ENCODE peak calls at places on chromosomes 2 and 18, in five cellular contexts. S is uterus; G is retinal pigment epithelial cell; D is CD4-positive, alpha-beta memory T cell; W is IMR-90. M is an unnamed sample.

GRCh38 chr2:36433311-36434217 is 78.0 kb downstream of the CRIM1 start:
- DNase-seq in D (no peak), S (peak; percentile 51), W (peak; percentile 59), G (peak; percentile 38), M (no peak)

GRCh38 chr2:127000937-127001336 is 102.2 kb downstream of the TEX51 start:
- DNase-seq in S (no peak), D (no peak), G (no peak), W (no peak), M (no peak)

GRCh38 chr2:1556286-1556685 is 143.0 kb downstream of the TPO start:
- DNase-seq in S (no peak), D (no peak), G (no peak), W (no peak), M (no peak)

GRCh38 chr2:200380833-200381542 is 74.5 kb downstream of the SPATS2L start:
- DNase-seq in G (no peak), D (no peak), W (peak; percentile 81), S (no peak), M (no peak)

GRCh38 chr18:10419420-10420103 is 34.9 kb upstream of the APCDD1 start:
- DNase-seq in S (no peak), D (no peak), W (peak; percentile 66), G (no peak), M (no peak)

GRCh38 chr18:73340135-73340934 is 472.5 kb upstream of the NETO1 start:
- DNase-seq in D (no peak), W (peak; percentile 48), S (no peak), G (peak; percentile 11), M (no peak)

GRCh38 chr18:53745228-53745967 is 479.1 kb downstream of the MBD2 start:
- DNase-seq in S (no peak), W (no peak), D (no peak), G (no peak), M (no peak)

GRCh38 chr2:19362094-19362649 is 3.7 kb upstream of the OSR1 start:
- DNase-seq in S (no peak), D (no peak), W (peak; percentile 50), G (no peak), M (no peak)

GRCh38 chr18:80023173-80023572 is 11.1 kb upstream of the RBFA start:
- DNase-seq in G (no peak), S (no peak), W (no peak), D (no peak), M (no peak)

GRCh38 chr2:216316743-216317142 is 55.5 kb downstream of the MARCHF4 start:
- DNase-seq in D (no peak), S (no peak), G (peak; percentile 58), W (peak; percentile 92), M (no peak)

GRCh38 chr18:58247363-58247834 is 203.4 kb downstream of the NEDD4L start:
- DNase-seq in W (peak; percentile 11), G (no peak), S (no peak), D (no peak), M (no peak)

GRCh38 chr2:37156071-37156856 is 516 bp downstream of the EIF2AK2 start:
- DNase-seq in G (no peak), D (no peak), W (peak; percentile 42), S (peak; percentile 65), M (no peak)

GRCh38 chr2:119324748-119325270 is 41.8 kb downstream of the C2orf76 start:
- DNase-seq in W (no peak), S (no peak), D (no peak), G (no peak), M (no peak)

GRCh38 chr2:24262571-24262970 is 87.7 kb downstream of the FAM228A start:
- DNase-seq in W (peak; percentile 18), G (no peak), S (no peak), D (no peak), M (no peak)
- H3K4me3 ChIP-seq in W (no peak overlapping the region), G (no peak overlapping the region), S (no peak overlapping the region), D (no peak overlapping the region), M (no peak overlapping the region)

GRCh38 chr2:70104231-70105111 is 17.2 kb downstream of the PCBP1 start:
- DNase-seq in D (no peak), S (peak; percentile 66), W (peak; percentile 79), G (no peak), M (no peak)
- H3K4me3 ChIP-seq in D (no peak overlapping the region), S (no peak overlapping the region), W (no peak overlapping the region), G (no peak overlapping the region), M (no peak overlapping the region)

GRCh38 chr2:138504092-138504491 is 2.5 kb downstream of the SPOPL start:
- DNase-seq in W (no peak), S (no peak), D (no peak), G (no peak), M (no peak)
- H3K4me3 ChIP-seq in W (no peak overlapping the region), S (peak overlapping the region; percentile 97), D (no peak overlapping the region), G (no peak overlapping the region), M (no peak overlapping the region)

GRCh38 chr2:130963058-130963848 is 126.5 kb downstream of the ARHGEF4 start:
- DNase-seq in D (no peak), W (no peak), G (no peak), S (no peak), M (no peak)
- H3K4me3 ChIP-seq in D (no peak overlapping the region), W (no peak overlapping the region), G (no peak overlapping the region), S (no peak overlapping the region), M (no peak overlapping the region)

GRCh38 chr2:131035112-131035825 is 58.0 kb downstream of the FAM168B start:
- DNase-seq in D (no peak), S (no peak), W (no peak), G (no peak), M (no peak)

GRCh38 chr2:131035826-131036231 is 57.4 kb downstream of the FAM168B start:
- DNase-seq in W (no peak), G (no peak), S (no peak), D (no peak), M (no peak)

GRCh38 chr2:131036269-131036668 is 57.0 kb downstream of the FAM168B start:
- DNase-seq in D (no peak), G (no peak), S (no peak), W (no peak), M (no peak)

GRCh38 chr2:131033786-131034121 is 59.5 kb downstream of the FAM168B start:
- DNase-seq in S (no peak), W (no peak), G (no peak), D (no peak), M (no peak)

DNA sequence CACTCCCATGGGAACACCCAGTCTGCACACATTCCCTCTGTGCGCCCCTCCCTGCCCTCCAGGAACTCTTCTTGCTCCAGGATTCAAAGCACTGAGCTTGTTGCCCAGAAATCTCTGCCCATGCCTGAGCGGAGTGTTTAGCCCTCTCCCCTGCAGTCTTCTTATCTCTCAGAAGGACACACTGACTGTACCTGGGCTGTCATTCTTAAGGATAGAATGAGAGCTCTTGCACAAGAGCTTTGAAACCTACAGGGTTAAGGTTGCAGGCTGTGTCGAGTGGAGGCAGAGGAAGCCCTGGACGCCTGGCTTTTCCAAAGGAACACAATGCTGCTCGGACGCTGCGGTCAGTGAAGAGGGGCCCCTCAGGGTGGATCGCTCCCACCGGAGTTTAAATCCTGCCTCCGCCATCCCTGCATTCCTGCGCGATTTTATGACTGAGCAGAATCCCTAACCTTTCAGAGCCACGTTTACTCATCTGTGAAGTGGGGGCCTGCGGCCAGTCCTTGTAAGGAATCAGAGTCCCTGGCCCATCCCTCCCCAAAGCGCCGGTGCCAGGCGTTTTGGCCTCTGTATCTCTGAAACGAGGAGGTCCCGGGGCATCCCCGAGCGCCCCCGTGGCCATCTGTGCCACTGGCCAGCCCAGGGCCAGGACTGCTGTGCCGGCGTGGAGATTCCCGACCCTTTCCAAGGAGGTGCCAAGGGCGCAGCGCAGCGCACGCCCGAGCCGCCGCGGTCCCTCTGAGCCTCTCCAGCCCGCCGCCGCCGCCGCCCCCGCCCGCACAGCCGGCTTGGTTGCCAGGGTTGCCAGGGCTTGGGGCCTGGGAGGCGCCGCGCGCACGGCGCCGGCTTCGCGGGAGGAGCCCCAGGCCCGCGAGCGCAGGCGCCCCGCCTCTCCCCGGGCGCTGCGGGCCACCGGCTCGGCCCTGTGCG is 58.9 kb downstream of the FAM168B start:
- DNase-seq in S (no peak), G (no peak), W (peak; percentile 15), D (no peak), M (no peak)
- H3K4me3 ChIP-seq in S (peak overlapping the region; percentile 51), G (peak overlapping the region; percentile 54), W (peak overlapping the region; percentile 53), D (no peak overlapping the region), M (no peak overlapping the region)

GRCh38 chr18:13137939-13138821 is 80.4 kb upstream of the LDLRAD4 start:
- DNase-seq in W (peak; percentile 8), S (peak; percentile 78), D (peak; percentile 77), G (no peak), M (no peak)
- H3K4me3 ChIP-seq in W (no peak overlapping the region), S (peak overlapping the region; percentile 55), D (peak overlapping the region; percentile 92), G (no peak overlapping the region), M (peak overlapping the region; percentile 56)

GRCh38 chr2:66575625-66576371 is 140.9 kb downstream of the MEIS1 start:
- DNase-seq in D (no peak), W (peak; percentile 70), S (peak; percentile 84), G (no peak), M (no peak)

GRCh38 chr2:66577331-66578041 is 142.6 kb downstream of the MEIS1 start:
- DNase-seq in D (no peak), S (peak; percentile 75), W (peak; percentile 56), G (no peak), M (no peak)

GRCh38 chr2:66578067-66578852 is 143.3 kb downstream of the MEIS1 start:
- DNase-seq in G (no peak), S (peak; percentile 80), W (peak; percentile 76), D (no peak), M (no peak)

GRCh38 chr2:66574701-66575624 is 140.0 kb downstream of the MEIS1 start:
- DNase-seq in W (peak; percentile 91), G (peak; percentile 67), S (peak; percentile 90), D (no peak), M (no peak)

DNA sequence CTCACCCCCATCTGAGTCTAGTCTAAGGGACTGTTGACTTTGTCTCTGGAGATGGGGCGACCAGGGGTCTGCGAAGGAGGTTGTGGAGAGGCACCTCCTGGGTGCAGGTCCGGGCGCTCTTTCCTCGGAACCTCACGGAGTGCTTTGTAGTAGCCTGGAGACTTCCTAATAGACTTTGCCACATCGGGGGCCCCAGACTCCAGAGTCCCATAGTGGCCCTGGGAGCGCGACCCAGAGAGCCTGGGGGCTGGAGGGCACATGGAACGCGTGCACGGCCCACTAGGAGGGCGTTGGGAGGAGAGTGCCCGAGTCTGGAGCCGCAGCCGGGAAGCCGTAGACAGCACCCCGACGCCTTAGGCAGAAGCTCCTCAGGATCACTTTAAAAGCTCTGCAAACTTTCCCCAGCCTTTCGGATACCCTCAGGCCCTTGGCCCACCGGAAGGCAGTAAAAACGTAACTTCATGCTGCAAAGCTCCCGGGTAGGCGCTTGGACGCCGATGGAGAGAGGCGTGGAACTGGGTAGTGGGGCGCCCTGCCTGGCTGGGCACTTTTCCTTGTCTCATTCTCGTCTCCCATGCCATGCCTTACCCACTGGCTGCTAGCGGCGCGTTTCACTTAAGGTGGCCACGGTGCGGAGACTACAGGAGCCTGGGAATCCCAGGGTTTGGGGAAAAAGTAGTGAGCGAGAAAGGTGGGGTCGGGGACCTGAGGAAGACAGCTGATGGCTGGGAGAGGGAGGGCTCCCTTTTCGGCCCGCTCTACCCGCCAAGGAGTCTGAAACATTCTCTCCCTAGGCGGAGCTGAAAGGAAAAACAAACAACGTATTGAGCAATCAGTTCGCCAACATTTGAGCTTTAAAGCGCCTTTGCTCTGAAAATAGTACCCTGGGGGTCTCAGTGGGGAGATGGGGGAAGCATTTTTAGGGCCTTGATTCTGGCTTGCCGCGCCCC is 141.7 kb downstream of the MEIS1 start:
- DNase-seq in S (peak; percentile 72), G (no peak), D (no peak), W (peak; percentile 79), M (no peak)
- H3K4me3 ChIP-seq in S (peak overlapping the region; percentile 54), G (peak overlapping the region; percentile 50), D (no peak overlapping the region), W (peak overlapping the region; percentile 39), M (no peak overlapping the region)